ENCODE peak calls at places on chromosomes 11 and 22, in nine cellular contexts. A is T47D; J is hepatic stellate cell; T is cardiac fibroblast; P is stromal cell of bone marrow; B is AG09319; G is CD8-positive, alpha-beta memory T cell; S is activated T-helper 1 cell treated with anti-CD3 and anti-CD28 coated beads, Interleukin-12 subunit alpha, Interleukin-12 subunit beta, Interleukin-2, Interleukin-4 antibody, amounts not matched to agents 30 ng/mL and 10 ng/mL and 1 ng/mL, durations not matched to agents 14 hours and 24 hours and 36 hours; V is nephron progenitor cell. E is an unnamed sample.

GRCh38 chr22:42217752-42218280 is 52.6 kb downstream of the TCF20 start:
- DNase-seq in A (no peak), J (no peak), T (no peak), P (no peak), B (no peak), G (no peak), S (no peak), V (no peak), E (no peak)

GRCh38 chr11:134667505-134667904 is 255.5 kb upstream of the B3GAT1 start:
- DNase-seq in A (no peak), J (no peak), T (no peak), P (no peak), B (no peak), G (no peak), S (no peak), V (no peak), E (no peak)

GRCh38 chr22:23401111-23401909 is 178.8 kb downstream of the IGLL1 start:
- DNase-seq in A (no peak), J (peak), T (peak), P (peak), B (peak), G (no peak), S (no peak), V (no peak), E (no peak)

GRCh38 chr11:116955548-116955947 is 118.1 kb upstream of the APOA1 start:
- DNase-seq in A (no peak), J (no peak), T (no peak), P (no peak), B (no peak), G (no peak), S (no peak), V (no peak), E (no peak)

GRCh38 chr22:45772726-45773125 is 101.1 kb downstream of the ATXN10 start:
- DNase-seq in A (no peak), J (no peak), T (no peak), P (no peak), B (no peak), G (no peak), S (no peak), V (no peak), E (no peak)

GRCh38 chr11:32088117-32088941 is 2.5 kb upstream of the RCN1 start:
- DNase-seq in A (no peak), J (peak), T (peak), P (peak), B (peak), G (no peak), S (no peak), V (no peak), E (no peak)

GRCh38 chr22:36386900-36387663 is 685 bp downstream of the MYH9 start:
- DNase-seq in A (no peak), J (no peak), T (no peak), P (no peak), B (no peak), G (peak), S (peak), V (peak), E (no peak)

GRCh38 chr22:22691716-22692701 is 47.6 kb downstream of the GGTLC2 start:
- DNase-seq in A (no peak), J (no peak), T (peak), P (no peak), B (no peak), G (no peak), S (no peak), V (no peak), E (no peak)

GRCh38 chr11:19241260-19242183 is 777 bp upstream of the E2F8 start:
- DNase-seq in A (peak), J (peak), T (no peak), P (no peak), B (no peak), G (no peak), S (peak), V (peak), E (no peak)

GRCh38 chr11:107619926-107620325 is 29.0 kb downstream of the ELMOD1 start:
- DNase-seq in A (no peak), J (no peak), T (peak), P (peak), B (no peak), G (no peak), S (no peak), V (no peak), E (no peak)

GRCh38 chr22:42270178-42270511 is 308 bp downstream of the TCF20 start:
- DNase-seq in A (no peak), J (no peak), T (no peak), P (no peak), B (no peak), G (no peak), S (no peak), V (no peak), E (no peak)

GRCh38 chr11:33168605-33169240 is 7.4 kb upstream of the CSTF3 start:
- DNase-seq in A (no peak), J (no peak), T (no peak), P (no peak), B (no peak), G (no peak), S (no peak), V (no peak), E (no peak)

GRCh38 chr11:65185869-65186341 is 4.2 kb downstream of the CAPN1 start:
- DNase-seq in A (no peak), J (no peak), T (no peak), P (no peak), B (no peak), G (no peak), S (no peak), V (no peak), E (peak)

GRCh38 chr11:132564120-132564519 is 968.2 kb downstream of the OPCML start:
- DNase-seq in A (no peak), J (no peak), T (no peak), P (no peak), B (no peak), G (no peak), S (no peak), V (no peak), E (no peak)

GRCh38 chr11:22920939-22921565 is 60.8 kb upstream of the CCDC179 start:
- DNase-seq in A (peak), J (peak), T (peak), P (peak), B (peak), G (no peak), S (no peak), V (peak), E (peak)

GRCh38 chr11:70699294-70700221 is 301.2 kb downstream of the CTTN start:
- DNase-seq in A (peak), J (no peak), T (no peak), P (no peak), B (no peak), G (no peak), S (no peak), V (no peak), E (no peak)

GRCh38 chr11:124946735-124947141 is 7.3 kb upstream of the CCDC15 start:
- DNase-seq in A (no peak), J (no peak), T (peak), P (no peak), B (peak), G (no peak), S (no peak), V (no peak), E (no peak)

GRCh38 chr11:12084191-12084717 is 26.1 kb upstream of the MICAL2 start:
- DNase-seq in A (no peak), J (no peak), T (peak), P (no peak), B (no peak), G (no peak), S (no peak), V (no peak), E (no peak)

GRCh38 chr22:49210606-49211005 is 617.1 kb downstream of the BRD1 start:
- DNase-seq in A (no peak), J (no peak), T (no peak), P (no peak), B (no peak), G (no peak), S (no peak), V (no peak), E (no peak)

GRCh38 chr11:125460275-125460674 is 35.8 kb downstream of the FEZ1 start:
- DNase-seq in A (no peak), J (no peak), T (no peak), P (no peak), B (no peak), G (no peak), S (no peak), V (no peak), E (no peak)

GRCh38 chr22:35230839-35231584 is 26.3 kb upstream of the HMGXB4 start:
- DNase-seq in A (no peak), J (no peak), T (no peak), P (no peak), B (no peak), G (no peak), S (no peak), V (no peak), E (no peak)

GRCh38 chr11:8361664-8362210 is 98.1 kb upstream of the LMO1 start:
- DNase-seq in A (no peak), J (no peak), T (no peak), P (no peak), B (no peak), G (no peak), S (no peak), V (no peak), E (no peak)

GRCh38 chr11:2325719-2326118 is 23.9 kb downstream of the TSPAN32 start:
- DNase-seq in A (no peak), J (peak), T (peak), P (no peak), B (no peak), G (no peak), S (no peak), V (no peak), E (no peak)

GRCh38 chr11:7994581-7995278 is 7.6 kb downstream of the EIF3F start:
- DNase-seq in A (no peak), J (no peak), T (no peak), P (no peak), B (no peak), G (no peak), S (no peak), V (no peak), E (no peak)

GRCh38 chr11:45857834-45858492 is 10.7 kb downstream of the CRY2 start:
- DNase-seq in A (no peak), J (peak), T (peak), P (peak), B (peak), G (no peak), S (no peak), V (no peak), E (no peak)

GRCh38 chr22:43014062-43014875 is 680 bp downstream of the PACSIN2 start:
- DNase-seq in A (no peak), J (no peak), T (no peak), P (no peak), B (no peak), G (peak), S (peak), V (peak), E (peak)

GRCh38 chr11:494761-495536 is 12.1 kb downstream of the RNH1 start:
- DNase-seq in A (no peak), J (no peak), T (no peak), P (no peak), B (no peak), G (no peak), S (no peak), V (no peak), E (peak)

GRCh38 chr11:129950319-129951034 is 52.2 kb downstream of the PRDM10 start:
- DNase-seq in A (no peak), J (no peak), T (peak), P (peak), B (no peak), G (no peak), S (no peak), V (no peak), E (no peak)

GRCh38 chr11:4134844-4135243 is 40.2 kb downstream of the RRM1 start:
- DNase-seq in A (no peak), J (peak), T (peak), P (no peak), B (no peak), G (no peak), S (no peak), V (no peak), E (no peak)